ENCODE peak calls at places on chromosomes 13 and 19, in nine cellular contexts. F, U, O, A, I, Q, B, D and S are unnamed samples.

GRCh38 chr13:95676100-95676774 is 702 bp upstream of the DNAJC3 start:
- DNase-seq in F (no peak), U (no peak), O (no peak), A (no peak), I (no peak), Q (peak; percentile 77), B (no peak), D (no peak), S (no peak)

GRCh38 chr13:101267656-101268055 is 148.7 kb downstream of the NALCN start:
- DNase-seq in F (no peak), U (no peak), O (no peak), A (no peak), I (no peak), Q (no peak), B (no peak), D (no peak), S (no peak)

GRCh38 chr19:6516659-6517291 is 14.1 kb upstream of the TNFSF9 start:
- DNase-seq in F (peak; percentile 40), U (peak; percentile 81), O (no peak), A (peak; percentile 64), I (peak; percentile 89), Q (peak; percentile 97), B (peak; percentile 79), D (peak; percentile 85), S (peak; percentile 30)

GRCh38 chr19:42396248-42396541 is 6.1 kb upstream of the CNFN start:
- DNase-seq in F (no peak), U (no peak), O (no peak), A (no peak), I (no peak), Q (peak; percentile 74), B (no peak), D (peak; percentile 60), S (peak; percentile 51)

GRCh38 chr13:84237181-84237580 is 354.9 kb upstream of the SLITRK1 start:
- DNase-seq in F (no peak), U (no peak), O (no peak), A (no peak), I (no peak), Q (no peak), B (no peak), D (no peak), S (no peak)

GRCh38 chr13:73146705-73147104 is 87.9 kb downstream of the KLF5 start:
- DNase-seq in F (no peak), U (no peak), O (no peak), A (no peak), I (no peak), Q (no peak), B (no peak), D (no peak), S (no peak)

GRCh38 chr13:113533441-113533840 is 42.9 kb upstream of the DCUN1D2 start:
- DNase-seq in F (no peak), U (no peak), O (no peak), A (no peak), I (no peak), Q (no peak), B (no peak), D (no peak), S (no peak)

GRCh38 chr19:13880059-13880672 is 3.2 kb downstream of the NANOS3 start:
- DNase-seq in F (peak; percentile 82), U (peak; percentile 98), O (peak; percentile 73), A (peak; percentile 95), I (peak; percentile 98), Q (peak; percentile 96), B (peak; percentile 99), D (peak; percentile 97), S (peak; percentile 87)

GRCh38 chr19:40598121-40598917 is 2.9 kb upstream of the LTBP4 start:
- DNase-seq in F (peak; percentile 60), U (peak; percentile 74), O (no peak), A (peak; percentile 81), I (peak; percentile 61), Q (peak; percentile 97), B (peak; percentile 94), D (peak; percentile 86), S (peak; percentile 86)

GRCh38 chr13:42354246-42355117 is 82.5 kb downstream of the AKAP11 start:
- DNase-seq in F (no peak), U (no peak), O (no peak), A (peak; percentile 79), I (no peak), Q (peak; percentile 19), B (no peak), D (no peak), S (peak; percentile 20)

GRCh38 chr19:30530751-30531150 is 158.6 kb downstream of the ZNF536 start:
- DNase-seq in F (no peak), U (no peak), O (no peak), A (no peak), I (no peak), Q (no peak), B (no peak), D (no peak), S (no peak)

GRCh38 chr13:40178130-40178529 is 488.3 kb downstream of the FOXO1 start:
- DNase-seq in F (no peak), U (no peak), O (no peak), A (no peak), I (no peak), Q (no peak), B (no peak), D (no peak), S (no peak)

GRCh38 chr19:40217027-40217810 is 965 bp downstream of the TTC9B start:
- DNase-seq in F (no peak), U (no peak), O (no peak), A (no peak), I (no peak), Q (peak; percentile 83), B (no peak), D (no peak), S (no peak)

GRCh38 chr13:108897955-108898354 is 268.5 kb downstream of the MYO16 start:
- DNase-seq in F (peak; percentile 63), U (no peak), O (no peak), A (no peak), I (no peak), Q (no peak), B (no peak), D (no peak), S (no peak)

GRCh38 chr13:114035186-114035582 is 61.3 kb upstream of the C13orf46 start:
- DNase-seq in F (no peak), U (no peak), O (no peak), A (no peak), I (no peak), Q (no peak), B (no peak), D (no peak), S (no peak)

GRCh38 chr19:18763674-18764590 is 27.2 kb downstream of the COMP start:
- DNase-seq in F (peak; percentile 29), U (no peak), O (peak; percentile 58), A (peak; percentile 25), I (no peak), Q (no peak), B (no peak), D (no peak), S (peak; percentile 83)

GRCh38 chr13:74464656-74465055 is 330.5 kb upstream of the KLF12 start:
- DNase-seq in F (no peak), U (no peak), O (no peak), A (no peak), I (no peak), Q (no peak), B (no peak), D (no peak), S (no peak)

GRCh38 chr13:73040968-73041580 is 17.7 kb upstream of the KLF5 start:
- DNase-seq in F (no peak), U (no peak), O (no peak), A (no peak), I (no peak), Q (no peak), B (no peak), D (no peak), S (no peak)

GRCh38 chr19:44608391-44608821 is 5.0 kb upstream of the IGSF23 start:
- DNase-seq in F (peak; percentile 29), U (no peak), O (no peak), A (no peak), I (no peak), Q (no peak), B (no peak), D (no peak), S (peak; percentile 10)

GRCh38 chr13:94495806-94496205 is 16.3 kb upstream of the DCT start:
- DNase-seq in F (no peak), U (no peak), O (no peak), A (no peak), I (no peak), Q (no peak), B (no peak), D (no peak), S (no peak)

GRCh38 chr13:34708914-34709313 is 233.2 kb upstream of the NBEA start:
- DNase-seq in F (no peak), U (no peak), O (no peak), A (no peak), I (no peak), Q (no peak), B (no peak), D (no peak), S (no peak)

GRCh38 chr13:30855569-30855968 is 50.5 kb upstream of the MEDAG start:
- DNase-seq in F (no peak), U (no peak), O (no peak), A (no peak), I (no peak), Q (no peak), B (no peak), D (no peak), S (no peak)

GRCh38 chr19:33208371-33208770 is 14.2 kb downstream of the LRP3 start:
- DNase-seq in F (no peak), U (no peak), O (no peak), A (no peak), I (no peak), Q (no peak), B (no peak), D (no peak), S (no peak)

GRCh38 chr13:68190826-68191225 is 960.7 kb upstream of the PCDH9 start:
- DNase-seq in F (no peak), U (no peak), O (no peak), A (peak; percentile 63), I (no peak), Q (no peak), B (no peak), D (no peak), S (no peak)

GRCh38 chr19:3071764-3072163 is 9.5 kb upstream of the TLE5 start:
- DNase-seq in F (no peak), U (no peak), O (no peak), A (no peak), I (no peak), Q (no peak), B (no peak), D (no peak), S (peak; percentile 63)

GRCh38 chr13:47426126-47426849 is 529.4 kb upstream of the HTR2A start:
- DNase-seq in F (no peak), U (no peak), O (no peak), A (peak; percentile 60), I (no peak), Q (no peak), B (peak; percentile 61), D (no peak), S (no peak)

GRCh38 chr13:110194456-110194855 is 112.5 kb downstream of the COL4A1 start:
- DNase-seq in F (no peak), U (no peak), O (no peak), A (no peak), I (no peak), Q (no peak), B (no peak), D (no peak), S (no peak)

GRCh38 chr13:28423010-28423409 is 71.9 kb downstream of the FLT1 start:
- DNase-seq in F (no peak), U (no peak), O (no peak), A (no peak), I (no peak), Q (no peak), B (no peak), D (no peak), S (no peak)

GRCh38 chr19:3210347-3211017 is 14.0 kb upstream of the CELF5 start:
- DNase-seq in F (peak; percentile 4), U (peak; percentile 55), O (no peak), A (peak; percentile 22), I (peak; percentile 50), Q (peak; percentile 84), B (no peak), D (peak; percentile 79), S (no peak)

GRCh38 chr13:111005364-111005763 is 90.5 kb upstream of the ANKRD10 start:
- DNase-seq in F (no peak), U (no peak), O (no peak), A (peak; percentile 72), I (no peak), Q (no peak), B (no peak), D (no peak), S (no peak)

GRCh38 chr13:59774511-59774911 is 389.2 kb downstream of the DIAPH3 start:
- DNase-seq in F (no peak), U (no peak), O (peak; percentile 48), A (peak; percentile 86), I (no peak), Q (peak; percentile 30), B (no peak), D (no peak), S (no peak)